ENCODE peak calls at places on chromosomes 7 and 10, in nine cellular contexts. H, W, F, X, K, R, B, A and D are unnamed samples.

GRCh38 chr10:112847778-112848177 is 102.3 kb upstream of the TCF7L2 start:
- DNase-seq in W (no peak), K (no peak), X (no peak), F (no peak), A (no peak), H (no peak), R (no peak), B (no peak), D (no peak)

GRCh38 chr10:133226251-133226808 is 3.7 kb upstream of the UTF1 start:
- DNase-seq in H (no peak), W (peak; percentile 50), A (no peak), F (no peak), R (no peak), X (no peak), K (peak; percentile 1), B (no peak), D (no peak)

GRCh38 chr7:75045881-75046280 is 27.7 kb downstream of the RCC1L start:
- DNase-seq in X (no peak), F (no peak), R (no peak), K (no peak), H (no peak), A (no peak), B (no peak), W (no peak), D (no peak)

GRCh38 chr7:929311-929711 is 25.2 kb downstream of the ADAP1 start:
- DNase-seq in B (peak; percentile 73), A (no peak), F (no peak), H (no peak), K (no peak), R (peak; percentile 1), W (no peak), X (no peak), D (peak; percentile 58)

GRCh38 chr7:137983308-137984008 is 18.4 kb downstream of the CREB3L2 start:
- DNase-seq in W (no peak), K (no peak), X (no peak), A (no peak), H (no peak), F (no peak), B (no peak), R (no peak), D (peak; percentile 74)

GRCh38 chr7:137878333-137878961 is 31.7 kb upstream of the DGKI start:
- DNase-seq in R (no peak), X (no peak), K (no peak), B (peak; percentile 96), F (no peak), H (no peak), W (no peak), A (peak; percentile 38), D (peak; percentile 77)

GRCh38 chr10:11813855-11814557 is 9.2 kb upstream of the PROSER2 start:
- DNase-seq in H (no peak), F (no peak), X (no peak), A (no peak), R (no peak), K (no peak), W (peak; percentile 7), B (no peak), D (no peak)

GRCh38 chr10:88735661-88736060 is 24.2 kb upstream of the LIPN start:
- DNase-seq in F (no peak), X (no peak), H (no peak), K (peak; percentile 13), W (no peak), A (no peak), R (no peak), B (no peak), D (no peak)

GRCh38 chr7:149060161-149060560 is 30.4 kb downstream of the ZNF786 start:
- DNase-seq in A (peak; percentile 50), F (no peak), H (no peak), W (no peak), B (no peak), R (no peak), X (no peak), K (peak; percentile 6), D (no peak)

GRCh38 chr7:48111596-48111995 is 22.5 kb downstream of the UPP1 start:
- DNase-seq in R (no peak), A (no peak), W (no peak), K (no peak), X (no peak), H (no peak), F (no peak), B (no peak), D (no peak)

GRCh38 chr10:67606572-67606971 is 89.4 kb downstream of the CTNNA3 start:
- DNase-seq in X (no peak), K (peak; percentile 92), R (no peak), F (no peak), H (no peak), B (no peak), A (peak; percentile 56), W (peak; percentile 91), D (no peak)